ENCODE peak calls at places on chromosome 22, in seven cellular contexts. A is A172, Y is NCI-H2081 treated with DMSO at 0.1 percent for 48 hours, W is retina, O is GM12865, F is LoVo, S is mesenteric fat pad. U is an unnamed sample.

GRCh38 chr22:26259510-26259909 is 90.2 kb downstream of the SEZ6L start:
- DNase-seq in A (peak; percentile 13), Y (no peak), W (peak; percentile 30), O (peak; percentile 32), F (peak; percentile 8), S (no peak), U (no peak)

GRCh38 chr22:30408388-30409101 is 11.7 kb downstream of the SEC14L2 start:
- DNase-seq in A (peak; percentile 43), Y (no peak), W (no peak), O (no peak), F (no peak), S (no peak), U (no peak)

GRCh38 chr22:23062616-23063538 is 7.4 kb upstream of the GNAZ start:
- DNase-seq in A (no peak), Y (no peak), W (no peak), O (no peak), F (no peak), S (peak; percentile 62), U (no peak)

GRCh38 chr22:41762980-41763779 is 37.3 kb upstream of the CCDC134 start:
- DNase-seq in A (no peak), Y (peak; percentile 20), W (peak; percentile 36), O (peak; percentile 84), F (no peak), S (no peak), U (no peak)

GRCh38 chr22:35928273-35928798 is 100.3 kb downstream of the RBFOX2 start:
- DNase-seq in A (no peak), Y (no peak), W (no peak), O (no peak), F (no peak), S (no peak), U (no peak)

GRCh38 chr22:22818861-22819855 is 68.5 kb upstream of the IGLL5 start:
- DNase-seq in A (no peak), Y (no peak), W (no peak), O (peak; percentile 79), F (no peak), S (no peak), U (no peak)

GRCh38 chr22:45341503-45341902 is 31.8 kb downstream of the FAM118A start:
- DNase-seq in A (no peak), Y (no peak), W (no peak), O (peak; percentile 6), F (no peak), S (no peak), U (no peak)

GRCh38 chr22:37229805-37230672 is 14.0 kb downstream of the RAC2 start:
- DNase-seq in A (peak; percentile 80), Y (no peak), W (no peak), O (peak; percentile 94), F (no peak), S (no peak), U (no peak)

U was measured in coronary artery.